ENCODE peak calls at places on chromosomes 16 and 17, in nine cellular contexts. C is natural killer cell; Q is lower leg skin; E is SK-MEL-5; Y is psoas muscle; J is pancreas; P is NCI-H345; T is stimulated activated naive B cell treated with anti-CD40 and anti-IgM and Interleukin-4, amounts not matched to agents 10 μg/mL and 1 μg/mL and 100 μg/mL, for 72 hours; X is activated T-cell treated with anti-CD3 and anti-CD28 coated beads, Interleukin-2, amount 50 U/mL, for 24 hours. I is an unnamed sample.

GRCh38 chr17:80168371-80168770 is 1.5 kb upstream of the CARD14 start:
- DNase-seq in Y (no peak), P (no peak), Q (no peak), T (no peak), X (no peak), C (no peak), J (no peak), E (peak), I (no peak)

GRCh38 chr16:8096211-8096610 is 494.1 kb downstream of the TMEM114 start:
- DNase-seq in X (no peak), Y (no peak), E (no peak), J (no peak), C (no peak), P (no peak), T (no peak), Q (no peak), I (no peak)

GRCh38 chr17:37088459-37088858 is 139.7 kb downstream of the AATF start:
- DNase-seq in Y (no peak), T (no peak), E (no peak), P (no peak), C (no peak), J (no peak), Q (no peak), X (no peak), I (no peak)

GRCh38 chr17:77923776-77924513 is 34.6 kb upstream of the TNRC6C start:
- DNase-seq in J (no peak), Y (no peak), E (no peak), C (no peak), P (no peak), X (no peak), Q (no peak), T (no peak), I (no peak)

GRCh38 chr16:31477220-31478216 is 5.4 kb upstream of the SLC5A2 start:
- DNase-seq in C (no peak), T (no peak), Q (no peak), J (peak), X (peak), Y (no peak), P (no peak), E (no peak), I (no peak)

GRCh38 chr16:15613676-15614075 is 29.3 kb downstream of the MARF1 start:
- DNase-seq in X (no peak), P (no peak), J (no peak), T (no peak), Y (no peak), E (no peak), Q (no peak), C (no peak), I (no peak)

GRCh38 chr17:17087424-17088103 is 45.3 kb downstream of the MPRIP start:
- DNase-seq in X (no peak), P (no peak), Q (peak), T (no peak), J (peak), Y (no peak), E (no peak), C (no peak), I (no peak)

GRCh38 chr17:28547096-28547622 is 5.3 kb downstream of the UNC119 start:
- DNase-seq in T (no peak), E (no peak), X (no peak), P (no peak), C (no peak), Q (no peak), Y (no peak), J (peak), I (no peak)

GRCh38 chr17:6702567-6703215 is 10.5 kb downstream of the SLC13A5 start:
- DNase-seq in C (no peak), Q (no peak), X (no peak), T (no peak), Y (no peak), J (no peak), P (no peak), E (no peak), I (no peak)

GRCh38 chr16:89334988-89335802 is 117.7 kb downstream of the ZNF778 start:
- DNase-seq in P (no peak), T (no peak), Y (no peak), J (peak), E (no peak), Q (no peak), X (no peak), C (no peak), I (no peak)

GRCh38 chr16:70512456-70512855 is 10.9 kb downstream of the COG4 start:
- DNase-seq in X (no peak), C (no peak), P (no peak), T (no peak), Q (no peak), J (no peak), Y (peak), E (no peak), I (peak)

GRCh38 chr17:81713004-81713555 is 996 bp downstream of the SLC25A10 start:
- DNase-seq in Q (no peak), C (no peak), X (no peak), P (no peak), Y (peak), J (no peak), T (no peak), E (peak), I (no peak)

GRCh38 chr17:50064253-50064991 is 8.5 kb downstream of the ITGA3 start:
- DNase-seq in X (no peak), T (no peak), Y (peak), C (no peak), P (no peak), E (peak), J (no peak), Q (peak), I (peak)

GRCh38 chr17:61689610-61690180 is 98.7 kb upstream of the NACA2 start:
- DNase-seq in C (no peak), P (no peak), Q (no peak), Y (no peak), E (no peak), J (no peak), T (no peak), X (no peak), I (no peak)

GRCh38 chr17:31216053-31216751 is 80.8 kb downstream of the OMG start:
- DNase-seq in X (no peak), J (no peak), Q (no peak), T (no peak), E (peak), C (no peak), Y (no peak), P (peak), I (peak)

GRCh38 chr16:50201784-50202183 is 48.7 kb downstream of the TENT4B start:
- DNase-seq in J (no peak), T (no peak), E (no peak), Q (no peak), X (no peak), Y (no peak), C (no peak), P (no peak), I (no peak)

GRCh38 chr17:31580331-31581021 is 189.0 kb downstream of the RAB11FIP4 start:
- DNase-seq in E (no peak), P (no peak), C (no peak), J (no peak), T (no peak), X (no peak), Q (peak), Y (peak), I (peak)

GRCh38 chr16:78523212-78523995 is 423.9 kb downstream of the WWOX start:
- DNase-seq in P (peak), J (no peak), Y (no peak), X (no peak), Q (no peak), E (no peak), C (no peak), T (no peak), I (no peak)

GRCh38 chr17:1626333-1626732 is 2.3 kb downstream of the SLC43A2 start:
- DNase-seq in P (no peak), Q (no peak), C (no peak), X (no peak), Y (no peak), T (no peak), E (no peak), J (no peak), I (no peak)